ENCODE peak calls at places on chromosomes 3 and 15, in eight cellular contexts. O is stimulated activated naive CD8-positive, alpha-beta T cell treated with anti-CD3 and anti-CD28 coated beads, Interleukin-15, Interleukin-2, amounts not matched to agents 100 U/mL and 50 U/mL, for 24 hours; Q is B cell; Y is uterus; P is tibial nerve; U is activated gamma-delta T cell treated with Interleukin-2 at 50 U/mL for 16 hours; J is neural crest cell; D is non-pigmented ciliary epithelial cell. C is an unnamed sample.

GRCh38 chr3:100761211-100761921 is 52.1 kb downstream of the TFG start:
- DNase-seq in O (peak), Q (no peak), Y (no peak), P (no peak), U (no peak), J (no peak), D (no peak), C (no peak)

GRCh38 chr3:196643201-196643749 is 3.8 kb downstream of the NRROS start:
- DNase-seq in O (peak), Q (peak), Y (no peak), P (no peak), U (peak), J (no peak), D (no peak), C (no peak)

GRCh38 chr15:37100109-37100873 is at the start of gene MEIS2:
- DNase-seq in O (peak), Q (no peak), Y (peak), P (peak), U (no peak), J (peak), D (peak), C (peak)

GRCh38 chr3:165336786-165337185 is 140.6 kb upstream of the SLITRK3 start:
- DNase-seq in O (no peak), Q (no peak), Y (no peak), P (no peak), U (no peak), J (no peak), D (peak), C (peak)

GRCh38 chr3:24086597-24087369 is 141.7 kb downstream of the NR1D2 start:
- DNase-seq in O (no peak), Q (no peak), Y (no peak), P (no peak), U (no peak), J (no peak), D (peak), C (no peak)

GRCh38 chr3:51984269-51984647 is 923 bp downstream of the ACY1 start:
- DNase-seq in O (no peak), Q (no peak), Y (no peak), P (no peak), U (no peak), J (no peak), D (no peak), C (no peak)

GRCh38 chr3:191387441-191388077 is 57.2 kb upstream of the UTS2B start:
- DNase-seq in O (no peak), Q (no peak), Y (no peak), P (no peak), U (no peak), J (no peak), D (no peak), C (no peak)

GRCh38 chr15:62740141-62741004 is 302.2 kb upstream of the TPM1 start:
- DNase-seq in O (no peak), Q (no peak), Y (peak), P (no peak), U (no peak), J (no peak), D (no peak), C (no peak)

GRCh38 chr3:137084579-137084978 is 126.8 kb downstream of the IL20RB start:
- DNase-seq in O (no peak), Q (no peak), Y (no peak), P (no peak), U (no peak), J (no peak), D (no peak), C (no peak)

GRCh38 chr3:189286188-189286587 is 114.4 kb downstream of the TPRG1 start:
- DNase-seq in O (no peak), Q (no peak), Y (no peak), P (no peak), U (no peak), J (no peak), D (no peak), C (no peak)

GRCh38 chr3:135803291-135803690 is 162.2 kb upstream of the PPP2R3A start:
- DNase-seq in O (no peak), Q (no peak), Y (no peak), P (no peak), U (no peak), J (no peak), D (no peak), C (no peak)

GRCh38 chr15:101657968-101658784 is 6.0 kb upstream of the TM2D3 start:
- DNase-seq in O (no peak), Q (no peak), Y (no peak), P (peak), U (no peak), J (no peak), D (no peak), C (no peak)

GRCh38 chr15:45378149-45378912 is at the start of gene GATM:
- DNase-seq in O (peak), Q (peak), Y (peak), P (peak), U (peak), J (peak), D (peak), C (peak)

GRCh38 chr3:42351221-42351620 is 59.2 kb downstream of the LYZL4 start:
- DNase-seq in O (no peak), Q (no peak), Y (no peak), P (peak), U (no peak), J (no peak), D (peak), C (peak)

GRCh38 chr3:63193647-63194046 is 84.5 kb upstream of the SYNPR start:
- DNase-seq in O (no peak), Q (no peak), Y (no peak), P (no peak), U (no peak), J (no peak), D (peak), C (peak)

GRCh38 chr15:92463826-92464225 is 70.1 kb downstream of the ST8SIA2 start:
- DNase-seq in O (no peak), Q (no peak), Y (no peak), P (no peak), U (no peak), J (no peak), D (no peak), C (no peak)

GRCh38 chr3:197362086-197362485 is 63.7 kb upstream of the DLG1 start:
- DNase-seq in O (no peak), Q (no peak), Y (no peak), P (no peak), U (no peak), J (no peak), D (no peak), C (no peak)

GRCh38 chr3:66816110-66816761 is 181.9 kb upstream of the KBTBD8 start:
- DNase-seq in O (no peak), Q (no peak), Y (no peak), P (peak), U (no peak), J (no peak), D (peak), C (no peak)

GRCh38 chr15:49645937-49646336 is 25.1 kb downstream of the DTWD1 start:
- DNase-seq in O (no peak), Q (no peak), Y (peak), P (peak), U (no peak), J (no peak), D (peak), C (peak)

GRCh38 chr15:99016680-99017321 is 9.2 kb upstream of the PGPEP1L start:
- DNase-seq in O (no peak), Q (no peak), Y (no peak), P (no peak), U (no peak), J (no peak), D (no peak), C (no peak)

GRCh38 chr3:156576887-156577427 is 22.0 kb upstream of the SSR3 start:
- DNase-seq in O (no peak), Q (no peak), Y (no peak), P (no peak), U (no peak), J (no peak), D (no peak), C (no peak)

GRCh38 chr3:192331749-192332385 is 395.5 kb downstream of the FGF12 start:
- DNase-seq in O (no peak), Q (no peak), Y (no peak), P (no peak), U (no peak), J (no peak), D (no peak), C (no peak)

GRCh38 chr3:8490079-8490552 is 11.5 kb upstream of the LMCD1 start:
- DNase-seq in O (no peak), Q (no peak), Y (peak), P (no peak), U (no peak), J (no peak), D (peak), C (no peak)

GRCh38 chr15:61780278-61780677 is 280.0 kb downstream of the VPS13C start:
- DNase-seq in O (no peak), Q (no peak), Y (no peak), P (no peak), U (no peak), J (no peak), D (no peak), C (no peak)

GRCh38 chr3:25904248-25904647 is 114.4 kb downstream of the OXSM start:
- DNase-seq in O (no peak), Q (no peak), Y (no peak), P (no peak), U (no peak), J (no peak), D (no peak), C (no peak)

GRCh38 chr3:43970920-43971319 is 270.8 kb upstream of the TOPAZ1 start:
- DNase-seq in O (no peak), Q (no peak), Y (no peak), P (no peak), U (no peak), J (no peak), D (no peak), C (no peak)